ENCODE peak calls at places on chromosome 3, in seven cellular contexts. Q is stimulated activated naive B cell treated with anti-CD40 and anti-IgM and Interleukin-4, amounts not matched to agents 10 μg/mL and 1 μg/mL and 100 μg/mL, for 72 hours; U is Kasumi-1; H is NCI-H1092; N is HS-27A; Y is cardiac muscle cell; F is neural progenitor cell. W is an unnamed sample.

GRCh38 chr3:48086736-48087470 is 70.7 kb upstream of the MAP4 start:
- DNase-seq in N (peak), U (peak), F (no peak), H (no peak), Y (no peak), Q (no peak), W (no peak)

GRCh38 chr3:149812165-149812605 is 830 bp upstream of the RNF13 start:
- DNase-seq in H (no peak), U (no peak), Q (no peak), Y (no peak), F (peak), N (no peak), W (no peak)

GRCh38 chr3:53320697-53321096 is 26.6 kb downstream of the DCP1A start:
- DNase-seq in H (no peak), U (peak), F (no peak), Y (no peak), N (no peak), Q (no peak), W (no peak)

GRCh38 chr3:193903976-193904375 is 232.0 kb upstream of the HES1 start:
- DNase-seq in F (no peak), N (no peak), U (no peak), Y (no peak), Q (no peak), H (no peak), W (no peak)

GRCh38 chr3:32334675-32335074 is 57.0 kb upstream of the CMTM7 start:
- DNase-seq in N (no peak), U (no peak), H (no peak), F (no peak), Q (no peak), Y (no peak), W (peak)

GRCh38 chr3:85589145-85589544 is 630.4 kb downstream of the CADM2 start:
- DNase-seq in Q (no peak), N (no peak), H (no peak), Y (no peak), F (no peak), U (no peak), W (no peak)

GRCh38 chr3:53554559-53555511 is 60.4 kb downstream of the CACNA1D start:
- DNase-seq in U (no peak), Q (peak), N (no peak), Y (no peak), F (no peak), H (no peak), W (peak)

GRCh38 chr3:59992578-59992977 is 942.8 kb upstream of the CFAP20DC start:
- DNase-seq in Q (no peak), H (no peak), U (no peak), N (no peak), F (no peak), Y (no peak), W (no peak)

GRCh38 chr3:50215529-50215928 is 10.5 kb downstream of the SLC38A3 start:
- DNase-seq in U (no peak), H (no peak), Q (no peak), Y (peak), F (no peak), N (no peak), W (no peak)

GRCh38 chr3:42148982-42149432 is 57.9 kb downstream of the TRAK1 start:
- DNase-seq in U (no peak), H (no peak), N (no peak), Y (peak), F (peak), Q (no peak), W (no peak)

GRCh38 chr3:193851941-193852674 is 259.1 kb downstream of the OPA1 start:
- DNase-seq in N (no peak), H (no peak), Y (no peak), F (peak), U (no peak), Q (no peak), W (no peak)

GRCh38 chr3:48695113-48695753 is 9.5 kb upstream of the NCKIPSD start:
- DNase-seq in H (peak), Q (no peak), Y (no peak), F (peak), U (no peak), N (no peak), W (no peak)

GRCh38 chr3:157167371-157167770 is 7.4 kb upstream of the CCNL1 start:
- DNase-seq in N (no peak), H (no peak), F (no peak), U (no peak), Y (no peak), Q (no peak), W (no peak)

GRCh38 chr3:183149915-183150825 is 12.4 kb downstream of the LAMP3 start:
- DNase-seq in Y (no peak), U (no peak), Q (no peak), N (no peak), F (no peak), H (no peak), W (no peak)

GRCh38 chr3:32867954-32868353 is 50.2 kb downstream of the TRIM71 start:
- DNase-seq in Q (no peak), H (no peak), U (no peak), Y (no peak), N (no peak), F (no peak), W (no peak)

GRCh38 chr3:28824316-28824715 is 456.6 kb upstream of the RBMS3 start:
- DNase-seq in N (no peak), U (no peak), F (no peak), Q (no peak), H (no peak), Y (no peak), W (no peak)

GRCh38 chr3:138361561-138361971 is 13.2 kb downstream of the MRAS start:
- DNase-seq in H (no peak), U (no peak), F (no peak), Q (no peak), Y (no peak), N (no peak), W (no peak)

GRCh38 chr3:71168043-71168720 is 415.3 kb downstream of the FOXP1 start:
- DNase-seq in N (no peak), F (no peak), U (no peak), Q (no peak), Y (no peak), H (no peak), W (no peak)

W was measured in GM10248.